ENCODE peak calls at places on chromosomes 16 and 17, in seven cellular contexts. U, Z, D, K, X, N and S are unnamed samples. For H3K4me1, the result is how much of the 10 kb centered on the place peaks cover.

GRCh38 chr17:1562178-1562643 is 381 bp downstream of the PITPNA start:
- DNase-seq in K (peak), N (no peak), U (no peak), X (no peak), Z (peak), D (peak), S (no peak)

GRCh38 chr17:49715717-49716279 is 8.0 kb upstream of the SLC35B1 start:
- DNase-seq in D (no peak), N (no peak), K (no peak), U (no peak), X (no peak), Z (no peak), S (no peak)

GRCh38 chr17:61410100-61410551 is 10.5 kb downstream of the TBX2 start:
- DNase-seq in U (no peak), N (peak), D (no peak), K (no peak), Z (peak), X (no peak), S (no peak)

GRCh38 chr17:78653382-78653781 is 76.2 kb upstream of the DNAH17 start:
- DNase-seq in Z (peak), U (peak), D (no peak), N (no peak), X (peak), K (no peak), S (no peak)

GRCh38 chr17:51857052-51857593 is 301.4 kb downstream of the CA10 start:
- DNase-seq in X (no peak), U (no peak), D (no peak), Z (no peak), K (peak), N (no peak), S (no peak)

GRCh38 chr16:53743149-53743566 is 39.2 kb downstream of the FTO start:
- DNase-seq in N (no peak), X (peak), D (no peak), Z (no peak), K (peak), U (peak), S (no peak)

GRCh38 chr16:65531475-65531874 is 409.6 kb upstream of the CDH11 start:
- DNase-seq in Z (no peak), N (no peak), K (no peak), U (no peak), D (no peak), X (no peak), S (no peak)

GRCh38 chr16:85377388-85378144 is 235.6 kb upstream of the GSE1 start:
- DNase-seq in Z (no peak), X (no peak), K (no peak), D (no peak), N (no peak), U (no peak), S (no peak)

GRCh38 chr17:17433260-17433659 is 43.5 kb upstream of the MED9 start:
- DNase-seq in N (no peak), Z (no peak), K (peak), U (no peak), X (peak), D (no peak), S (no peak)

GRCh38 chr17:55887531-55887930 is 136.7 kb downstream of the PCTP start:
- DNase-seq in N (no peak), D (no peak), X (no peak), U (no peak), K (peak), Z (no peak), S (no peak)

GRCh38 chr17:17036520-17036998 is 5.7 kb upstream of the MPRIP start:
- DNase-seq in N (peak), U (no peak), K (no peak), Z (peak), X (no peak), D (no peak), S (no peak)

GRCh38 chr17:48484850-48485249 is 46.0 kb downstream of the HOXB1 start:
- DNase-seq in X (peak), U (peak), N (no peak), D (no peak), K (no peak), Z (no peak), S (no peak)

GRCh38 chr17:48486557-48486956 is 44.3 kb downstream of the HOXB1 start:
- DNase-seq in Z (no peak), U (peak), X (peak), K (no peak), N (no peak), D (no peak), S (no peak)

GRCh38 chr17:48484256-48484655 is 46.6 kb downstream of the HOXB1 start:
- DNase-seq in N (no peak), U (no peak), K (no peak), Z (no peak), X (no peak), D (no peak), S (no peak)

GRCh38 chr17:48483004-48483403 is 47.8 kb downstream of the HOXB1 start:
- DNase-seq in Z (no peak), D (no peak), X (no peak), K (no peak), N (no peak), U (no peak), S (no peak)

GRCh38 chr17:48483471-48484131 is 47.2 kb downstream of the HOXB1 start:
- DNase-seq in N (no peak), X (peak), D (no peak), K (peak), Z (no peak), U (no peak), S (no peak)
- H3K27ac ChIP-seq in N (no peak), X (peak), D (no peak), K (no peak), Z (no peak), U (peak), S (no peak)

GRCh38 chr16:19137201-19137601 is 23.4 kb downstream of the ITPRIPL2 start:
- DNase-seq in X (peak), D (no peak), K (no peak), Z (no peak), N (no peak), U (no peak), S (no peak)

GRCh38 chr16:19135201-19135838 is 21.6 kb downstream of the ITPRIPL2 start:
- DNase-seq in U (no peak), K (no peak), X (no peak), N (no peak), Z (no peak), D (no peak), S (no peak)

GRCh38 chr16:19137621-19138128 is 23.9 kb downstream of the ITPRIPL2 start:
- DNase-seq in D (no peak), Z (no peak), N (no peak), K (no peak), X (no peak), U (no peak), S (no peak)

GRCh38 chr16:19136549-19137196 is 22.9 kb downstream of the ITPRIPL2 start:
- DNase-seq in U (no peak), X (peak), N (peak), K (no peak), Z (no peak), D (no peak), S (no peak)

DNA sequence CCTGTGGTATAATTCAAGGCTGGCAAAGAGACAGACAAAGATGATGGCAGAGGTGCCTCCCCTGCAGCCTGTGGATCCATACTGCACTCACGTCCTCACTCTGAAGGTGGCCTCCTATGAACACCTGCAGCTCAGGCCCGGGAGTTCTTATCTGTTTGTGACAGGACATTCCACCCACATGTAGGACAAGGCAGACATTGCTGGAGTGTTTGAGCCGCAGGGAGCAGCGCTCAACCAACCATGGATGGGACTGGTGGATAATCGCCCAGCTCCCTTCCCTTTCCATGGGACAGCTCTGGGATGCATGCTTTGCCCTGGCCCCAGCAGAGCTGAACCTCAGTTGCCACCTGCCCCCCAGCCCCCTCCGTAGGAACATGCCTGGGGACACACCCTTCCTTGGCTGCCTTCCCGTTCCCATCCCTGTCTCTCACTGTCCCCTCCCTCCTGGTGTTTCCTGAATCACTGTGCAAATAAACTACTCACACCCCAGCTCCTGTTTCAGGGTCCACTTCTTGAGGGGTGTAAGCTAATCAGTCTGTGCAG is 22.2 kb downstream of the ITPRIPL2 start:
- DNase-seq in K (no peak), D (peak), X (peak), N (no peak), Z (no peak), U (peak), S (no peak)
- H3K4me1 ChIP-seq in K (under half), D (half or more), X (under half), N (under half), Z (under half), U (half or more), S (under half)

DNA sequence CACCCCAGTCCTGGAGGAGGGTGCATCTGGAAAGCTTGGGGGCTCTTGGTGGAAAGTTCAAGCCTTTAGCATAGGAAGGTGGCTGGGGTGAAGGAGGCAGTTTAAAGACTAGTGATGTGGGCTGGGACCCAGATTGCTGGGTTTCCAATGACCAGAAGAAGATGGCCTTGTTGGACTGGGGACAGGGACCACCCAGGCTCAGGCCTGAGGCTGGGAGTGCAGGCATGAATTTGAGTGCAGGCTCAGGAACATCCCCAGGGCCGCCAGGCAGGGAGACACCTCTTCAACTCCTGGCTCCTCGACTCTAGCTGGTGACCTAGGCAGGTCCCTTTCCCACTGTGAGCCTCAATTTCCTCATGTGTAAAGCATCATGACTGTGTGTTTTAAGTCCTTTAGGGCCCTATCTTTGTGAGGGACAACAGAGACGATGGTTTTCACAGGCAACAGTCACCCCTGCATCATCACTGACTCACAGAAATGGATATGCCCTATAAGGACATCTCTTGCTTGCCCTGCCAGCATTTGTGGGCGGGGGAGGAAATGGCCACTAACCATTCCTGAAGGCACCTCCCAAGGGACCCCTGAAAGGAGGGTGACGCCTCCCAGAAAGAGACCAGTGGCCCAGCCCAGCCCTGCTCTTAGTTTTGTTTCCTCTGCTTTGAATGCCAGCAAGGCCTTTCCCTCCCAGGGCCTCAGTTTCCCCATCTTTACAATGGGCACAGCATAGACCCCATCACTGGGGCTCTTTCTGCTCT is 11.1 kb downstream of the NLRC5 start:
- DNase-seq in X (peak), K (no peak), Z (peak), N (peak), U (peak), D (peak), S (peak)
- H3K27ac ChIP-seq in X (peak), K (no peak), Z (no peak), N (peak), U (peak), D (peak), S (peak)

GRCh38 chr17:77421635-77421982 is 280.8 kb downstream of the SEC14L1 start:
- DNase-seq in N (no peak), U (no peak), Z (no peak), D (no peak), X (no peak), K (no peak), S (no peak)

GRCh38 chr17:77420476-77420803 is 279.7 kb downstream of the SEC14L1 start:
- DNase-seq in D (no peak), K (no peak), X (no peak), U (no peak), Z (no peak), N (no peak), S (no peak)

GRCh38 chr17:77419547-77420475 is 279.0 kb downstream of the SEC14L1 start:
- DNase-seq in D (no peak), K (peak), Z (no peak), X (no peak), N (no peak), U (no peak), S (peak)

GRCh38 chr17:77422104-77422782 is 281.5 kb downstream of the SEC14L1 start:
- DNase-seq in U (peak), K (no peak), X (no peak), D (no peak), Z (no peak), N (no peak), S (no peak)

GRCh38 chr17:77420804-77421634 is 280.2 kb downstream of the SEC14L1 start:
- DNase-seq in D (no peak), X (peak), Z (no peak), U (peak), K (peak), N (no peak), S (peak)
- H3K4me1 ChIP-seq in D (half or more), X (half or more), Z (under half), U (half or more), K (half or more), N (under half), S (under half)

GRCh38 chr17:40550608-40551007 is 14.7 kb downstream of the CCR7 start:
- DNase-seq in X (peak), D (peak), Z (peak), U (peak), K (no peak), N (peak), S (peak)

GRCh38 chr17:40548982-40549680 is 16.1 kb downstream of the CCR7 start:
- DNase-seq in U (peak), Z (peak), N (peak), X (peak), D (no peak), K (no peak), S (peak)

GRCh38 chr17:40547785-40548478 is 17.3 kb downstream of the CCR7 start:
- DNase-seq in D (no peak), K (no peak), U (no peak), X (no peak), Z (peak), N (no peak), S (no peak)

GRCh38 chr17:40547079-40547784 is 18.0 kb downstream of the CCR7 start:
- DNase-seq in D (no peak), U (no peak), Z (peak), N (peak), X (no peak), K (no peak), S (peak)

GRCh38 chr17:40548491-40548981 is 16.7 kb downstream of the CCR7 start:
- DNase-seq in N (no peak), X (no peak), U (no peak), D (no peak), Z (peak), K (no peak), S (peak)
- H3K27ac ChIP-seq in N (peak), X (peak), U (peak), D (peak), Z (no peak), K (no peak), S (peak)

GRCh38 chr17:34122529-34122928 is 132.6 kb upstream of the CCL2 start:
- DNase-seq in D (no peak), Z (no peak), X (no peak), K (no peak), N (no peak), U (no peak), S (no peak)

GRCh38 chr17:34126965-34127364 is 128.1 kb upstream of the CCL2 start:
- DNase-seq in Z (no peak), K (no peak), U (no peak), N (no peak), D (no peak), X (no peak), S (no peak)

GRCh38 chr17:34125010-34125409 is 130.1 kb upstream of the CCL2 start:
- DNase-seq in X (no peak), D (no peak), Z (no peak), N (no peak), U (no peak), K (no peak), S (no peak)

GRCh38 chr17:34126496-34126895 is 128.6 kb upstream of the CCL2 start:
- DNase-seq in Z (no peak), N (no peak), D (no peak), K (no peak), X (no peak), U (no peak), S (no peak)

DNA sequence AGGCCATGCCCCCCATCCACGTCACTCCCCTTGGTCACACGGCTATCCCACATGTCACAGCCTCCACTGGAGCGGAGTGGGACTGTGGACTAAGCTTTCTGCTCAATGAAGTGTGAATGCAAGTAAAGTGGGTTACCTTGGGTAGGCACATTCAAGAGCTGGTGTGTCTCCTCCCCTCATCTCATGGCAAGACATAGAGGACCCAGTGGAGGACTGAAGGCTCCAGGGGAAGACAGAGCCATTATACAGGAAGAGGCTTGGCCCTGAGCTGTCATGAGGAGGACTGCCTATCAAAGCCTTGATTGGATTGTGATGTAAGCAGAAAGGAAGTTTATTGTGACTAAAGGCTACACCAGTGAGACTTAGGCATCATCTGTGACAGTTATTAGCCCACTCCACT is 129.2 kb upstream of the CCL2 start:
- DNase-seq in K (no peak), Z (no peak), X (no peak), D (no peak), U (no peak), N (no peak), S (no peak)
- H3K4me1 ChIP-seq in K (under half), Z (under half), X (under half), D (under half), U (under half), N (under half), S (under half)

GRCh38 chr16:68533937-68534336 is 5.2 kb upstream of the ZFP90 start:
- DNase-seq in K (no peak), N (no peak), Z (no peak), U (no peak), X (no peak), D (no peak), S (no peak)

GRCh38 chr16:68539704-68540370 is 746 bp downstream of the ZFP90 start:
- DNase-seq in D (no peak), X (peak), K (peak), Z (no peak), U (peak), N (no peak), S (no peak)

DNA sequence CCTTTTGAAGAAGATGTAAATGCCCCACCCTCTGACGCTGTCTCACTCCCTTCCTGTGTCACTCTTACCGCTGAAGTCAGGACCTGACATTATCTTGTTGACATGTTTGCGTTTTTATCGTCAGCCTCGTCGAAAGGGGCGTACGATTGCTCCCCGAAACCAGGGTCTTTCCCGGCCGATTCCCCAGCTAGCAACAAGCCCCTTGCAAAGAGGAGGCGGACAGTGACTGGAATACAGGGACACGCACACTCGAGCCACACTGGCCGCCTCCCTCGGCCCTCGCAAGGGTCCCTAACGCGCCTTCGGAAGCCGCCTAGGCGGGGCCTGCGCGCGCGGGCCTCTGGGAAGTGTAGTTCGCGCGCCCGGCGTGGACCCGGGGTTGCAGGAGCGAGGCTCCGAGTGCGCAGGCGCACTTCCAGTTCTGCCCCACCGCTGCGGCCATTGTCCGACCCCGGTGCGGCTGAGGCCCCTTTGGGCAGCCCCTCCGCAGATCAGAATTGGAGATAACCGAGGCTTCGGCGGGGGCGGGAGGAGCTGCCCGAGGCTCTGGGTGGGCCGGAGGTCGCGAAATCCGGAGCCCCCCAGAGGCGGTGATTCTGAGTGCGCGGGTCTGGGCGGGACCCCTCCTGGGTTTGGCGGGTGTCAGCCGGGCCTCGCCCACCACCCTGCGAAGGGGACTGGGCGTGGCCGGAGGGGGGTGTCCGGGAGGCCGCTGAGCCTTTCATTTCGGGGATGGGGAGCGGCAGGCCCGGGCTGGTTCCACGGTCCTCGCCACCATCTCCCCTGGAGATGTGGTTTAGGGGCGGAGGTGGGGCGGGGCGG is at the start of gene ZFP90:
- DNase-seq in Z (peak), U (peak), D (peak), X (peak), K (peak), N (peak), S (peak)
- H3K27ac ChIP-seq in Z (no peak), U (peak), D (peak), X (peak), K (no peak), N (peak), S (peak)

DNA sequence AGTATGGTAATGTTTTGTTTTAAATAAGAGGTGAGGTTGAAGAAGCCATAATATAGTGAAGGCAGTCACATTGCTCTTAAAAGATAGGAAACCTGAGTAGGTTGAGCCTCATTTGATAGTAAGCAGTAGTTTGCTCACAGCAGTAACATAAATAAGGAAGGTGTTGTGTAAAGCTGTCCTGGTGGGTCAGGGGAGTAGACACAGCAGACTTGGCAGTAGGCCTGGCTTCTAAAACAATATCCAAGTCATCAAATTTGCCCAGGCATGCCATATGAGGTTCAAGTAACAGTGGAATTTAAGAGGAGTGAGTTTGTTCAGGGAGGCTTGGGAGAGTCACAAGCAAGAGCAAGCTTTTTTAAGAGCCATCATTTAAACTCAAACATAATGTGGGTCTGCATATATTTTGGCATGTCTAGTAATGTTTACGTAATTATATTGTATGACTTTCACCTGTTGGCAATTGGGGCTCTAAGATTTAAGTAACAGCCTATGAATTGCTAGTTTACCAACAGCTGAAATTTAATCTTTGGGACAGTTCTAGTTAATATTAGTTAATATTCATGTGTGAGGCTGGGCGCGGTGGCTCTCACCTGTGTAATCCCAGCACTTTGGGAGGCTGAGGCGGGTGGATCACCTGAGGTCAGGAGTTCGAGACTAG is 6.6 kb downstream of the NFATC3 start:
- DNase-seq in Z (no peak), N (no peak), K (no peak), X (peak), D (no peak), U (peak), S (no peak)
- H3K4me1 ChIP-seq in Z (under half), N (under half), K (under half), X (under half), D (half or more), U (half or more), S (under half)

GRCh38 chr16:88007321-88007731 is 56.1 kb downstream of the BANP start:
- DNase-seq in Z (no peak), D (no peak), X (no peak), K (no peak), N (peak), U (no peak), S (no peak)
- H3K27ac ChIP-seq in Z (no peak), D (no peak), X (no peak), K (no peak), N (no peak), U (no peak), S (no peak)